ENCODE peak calls at places on chromosomes 3 and 15, in six cellular contexts. Y is A549; R is heart right ventricle; V is CD8-positive, alpha-beta T cell; A is lung; U is body of pancreas. F is an unnamed sample. For H3K4me1, the result is how much of the 10 kb centered on the place peaks cover.

GRCh38 chr15:65981837-65982696 is 112.8 kb downstream of the RAB11A start:
- DNase-seq in Y (no peak), R (no peak), U (peak), V (peak), A (peak), F (peak)

GRCh38 chr3:71872256-71872655 is 87.3 kb upstream of the PROK2 start:
- DNase-seq in R (no peak), U (no peak), V (no peak), A (no peak), Y (no peak), F (no peak)

GRCh38 chr15:61186905-61187865 is 41.9 kb downstream of the RORA start:
- DNase-seq in U (peak), V (no peak), A (peak), Y (no peak), R (peak), F (no peak)

GRCh38 chr15:88636654-88637053 is 2.2 kb upstream of the ISG20 start:
- DNase-seq in Y (no peak), U (no peak), R (no peak), A (no peak), V (no peak), F (no peak)

GRCh38 chr3:107976204-107976775 is 114.5 kb downstream of the CD47 start:
- DNase-seq in Y (no peak), A (no peak), V (no peak), R (no peak), U (no peak), F (no peak)

GRCh38 chr3:107911337-107912000 is 179.4 kb downstream of the CD47 start:
- DNase-seq in Y (no peak), U (no peak), A (no peak), R (no peak), V (no peak), F (no peak)

GRCh38 chr15:48785712-48786111 is 25.2 kb downstream of the CEP152 start:
- DNase-seq in Y (no peak), A (no peak), U (no peak), R (no peak), V (no peak), F (no peak)

GRCh38 chr15:89472785-89473256 is 23.6 kb downstream of the RHCG start:
- DNase-seq in V (peak), U (peak), A (no peak), Y (peak), R (no peak), F (peak)

GRCh38 chr3:64190517-64191515 is 34.5 kb downstream of the PRICKLE2 start:
- DNase-seq in A (no peak), U (no peak), R (no peak), Y (peak), V (no peak), F (no peak)

GRCh38 chr15:40274350-40275274 is 8.3 kb downstream of the ANKRD63 start:
- DNase-seq in A (peak), Y (peak), V (peak), R (peak), U (peak), F (peak)

GRCh38 chr15:34942363-34942762 is 27.2 kb downstream of the AQR start:
- DNase-seq in U (no peak), V (no peak), R (no peak), A (no peak), Y (no peak), F (no peak)

GRCh38 chr3:65721386-65721785 is 317.3 kb downstream of the MAGI1 start:
- DNase-seq in U (no peak), V (no peak), A (no peak), Y (no peak), R (no peak), F (no peak)

GRCh38 chr3:25856902-25857518 is 67.1 kb downstream of the OXSM start:
- DNase-seq in R (no peak), U (peak), V (no peak), Y (peak), A (no peak), F (peak)

GRCh38 chr3:42652251-42652610 is 1.3 kb upstream of the ZBTB47 start:
- DNase-seq in V (no peak), U (no peak), Y (no peak), A (no peak), R (no peak), F (no peak)

GRCh38 chr15:42155546-42156265 is 730 bp downstream of the PLA2G4F start:
- DNase-seq in U (peak), R (no peak), V (no peak), Y (no peak), A (no peak), F (peak)

GRCh38 chr3:57370331-57370730 is 77.8 kb upstream of the ASB14 start:
- DNase-seq in U (no peak), V (no peak), R (no peak), A (no peak), Y (no peak), F (no peak)

GRCh38 chr15:39666671-39667070 is 85.8 kb downstream of the THBS1 start:
- DNase-seq in A (no peak), R (no peak), V (no peak), Y (no peak), U (no peak), F (no peak)

GRCh38 chr15:50137330-50137761 is 18.3 kb upstream of the ATP8B4 start:
- DNase-seq in Y (peak), R (no peak), U (no peak), A (no peak), V (no peak), F (no peak)

GRCh38 chr15:72354496-72354895 is 21.3 kb downstream of the HEXA start:
- DNase-seq in Y (no peak), R (no peak), A (no peak), U (no peak), V (no peak), F (no peak)

GRCh38 chr3:141287326-141287725 is 55.7 kb downstream of the PXYLP1 start:
- DNase-seq in Y (no peak), U (no peak), A (no peak), V (no peak), R (no peak), F (no peak)

GRCh38 chr15:49247556-49248102 is 77.6 kb downstream of the GALK2 start:
- DNase-seq in V (no peak), Y (no peak), A (no peak), U (no peak), R (no peak), F (no peak)

GRCh38 chr15:40444741-40445140 is 4.0 kb downstream of the BAHD1 start:
- DNase-seq in V (no peak), R (no peak), U (no peak), A (no peak), Y (no peak), F (no peak)

GRCh38 chr3:13879946-13880810 is at the start of gene WNT7A:
- DNase-seq in A (no peak), Y (peak), U (no peak), R (no peak), V (peak), F (peak)

GRCh38 chr15:43102181-43102580 is 3.7 kb downstream of the UBR1 start:
- DNase-seq in R (no peak), V (no peak), A (no peak), U (no peak), Y (no peak), F (no peak)

GRCh38 chr3:191135175-191135574 is 63.9 kb upstream of the OSTN start:
- DNase-seq in V (no peak), U (no peak), R (no peak), Y (no peak), A (no peak), F (no peak)

GRCh38 chr3:172201136-172201989 is 162.0 kb downstream of the FNDC3B start:
- DNase-seq in R (peak), V (no peak), U (peak), A (peak), Y (peak), F (no peak)

GRCh38 chr15:68303134-68303533 is 25.6 kb downstream of the FEM1B start:
- DNase-seq in R (no peak), V (no peak), A (no peak), U (no peak), Y (no peak), F (no peak)

GRCh38 chr3:42265059-42265991 is 660 bp downstream of the CCK start:
- DNase-seq in V (no peak), Y (no peak), A (no peak), R (no peak), U (no peak), F (no peak)

GRCh38 chr15:25708391-25708790 is 154.7 kb downstream of the ATP10A start:
- DNase-seq in V (no peak), U (no peak), Y (no peak), A (no peak), R (no peak), F (no peak)

GRCh38 chr3:100697723-100698285 is 11.5 kb upstream of the TFG start:
- DNase-seq in V (no peak), A (no peak), R (no peak), Y (no peak), U (no peak), F (no peak)

GRCh38 chr15:92610101-92610520 is 45.5 kb downstream of the FAM174B start:
- DNase-seq in U (no peak), Y (no peak), A (no peak), V (no peak), R (no peak), F (peak)

GRCh38 chr15:92612891-92613290 is 42.7 kb downstream of the FAM174B start:
- DNase-seq in U (no peak), V (no peak), A (no peak), R (no peak), Y (no peak), F (no peak)

GRCh38 chr15:92611150-92611549 is 44.4 kb downstream of the FAM174B start:
- DNase-seq in A (no peak), R (no peak), U (no peak), Y (no peak), V (no peak), F (no peak)

GRCh38 chr15:92613841-92614240 is 41.7 kb downstream of the FAM174B start:
- DNase-seq in R (no peak), Y (no peak), V (no peak), A (no peak), U (no peak), F (no peak)

GRCh38 chr15:92611995-92612745 is 43.4 kb downstream of the FAM174B start:
- DNase-seq in A (no peak), Y (peak), V (no peak), R (no peak), U (no peak), F (no peak)
- H3K4me1 ChIP-seq in A (under half), Y (under half), V (under half), R (under half), U (under half), F (under half)

GRCh38 chr3:104263477-104263876 is 1103.2 kb upstream of the ALCAM start:
- DNase-seq in R (no peak), A (no peak), Y (no peak), U (no peak), V (no peak), F (no peak)

GRCh38 chr3:104257486-104257885 is 1109.2 kb upstream of the ALCAM start:
- DNase-seq in A (no peak), U (no peak), Y (no peak), R (no peak), V (no peak), F (no peak)
- TF ChIP-seq CTCF in A (no peak), U (no peak), Y (no peak), R (no peak), V (no peak), F (no peak)

GRCh38 chr3:134348524-134348923 is 25.7 kb downstream of the AMOTL2 start:
- DNase-seq in V (no peak), R (no peak), U (peak), Y (no peak), A (peak), F (no peak)

GRCh38 chr3:134351421-134351820 is 22.8 kb downstream of the AMOTL2 start:
- DNase-seq in R (no peak), U (no peak), A (no peak), V (no peak), Y (no peak), F (peak)

GRCh38 chr3:134352031-134352671 is 22.1 kb downstream of the AMOTL2 start:
- DNase-seq in R (no peak), U (peak), Y (no peak), V (no peak), A (peak), F (peak)

GRCh38 chr3:134350861-134351311 is 23.4 kb downstream of the AMOTL2 start:
- DNase-seq in R (no peak), Y (no peak), U (peak), V (no peak), A (peak), F (peak)

GRCh38 chr3:134350266-134350665 is 24.0 kb downstream of the AMOTL2 start:
- DNase-seq in R (no peak), U (no peak), A (no peak), V (no peak), Y (no peak), F (no peak)
- H3K4me1 ChIP-seq in R (half or more), U (half or more), A (under half), V (under half), Y (under half), F (half or more)

GRCh38 chr15:83118291-83118827 is 10.9 kb downstream of the TM6SF1 start:
- DNase-seq in Y (no peak), R (no peak), V (no peak), A (no peak), U (no peak), F (no peak)
- TF ChIP-seq CTCF in Y (no peak), R (no peak), V (no peak), A (no peak), U (no peak), F (no peak)

GRCh38 chr3:134494539-134494938 is 8.7 kb downstream of the CEP63 start:
- DNase-seq in R (no peak), A (no peak), U (no peak), Y (no peak), V (no peak), F (no peak)

GRCh38 chr3:134495980-134496379 is 10.1 kb downstream of the CEP63 start:
- DNase-seq in A (no peak), Y (no peak), V (no peak), R (no peak), U (no peak), F (no peak)

GRCh38 chr3:134496481-134497071 is 10.7 kb downstream of the CEP63 start:
- DNase-seq in R (no peak), U (no peak), V (no peak), Y (no peak), A (no peak), F (no peak)
- H3K4me1 ChIP-seq in R (under half), U (under half), V (under half), Y (under half), A (under half), F (under half)

GRCh38 chr3:45537596-45537959 is 57.0 kb upstream of the LIMD1 start:
- DNase-seq in V (no peak), R (no peak), Y (no peak), U (no peak), A (no peak), F (no peak)
- TF ChIP-seq CTCF in V (no peak), R (no peak), Y (no peak), U (no peak), A (no peak), F (no peak)

GRCh38 chr3:194431553-194431952 is 32.5 kb upstream of the GP5 start:
- DNase-seq in A (no peak), U (no peak), V (no peak), Y (no peak), R (no peak), F (no peak)

GRCh38 chr3:194439915-194440550 is 41.0 kb upstream of the GP5 start:
- DNase-seq in A (no peak), R (no peak), V (no peak), U (no peak), Y (no peak), F (peak)

DNA sequence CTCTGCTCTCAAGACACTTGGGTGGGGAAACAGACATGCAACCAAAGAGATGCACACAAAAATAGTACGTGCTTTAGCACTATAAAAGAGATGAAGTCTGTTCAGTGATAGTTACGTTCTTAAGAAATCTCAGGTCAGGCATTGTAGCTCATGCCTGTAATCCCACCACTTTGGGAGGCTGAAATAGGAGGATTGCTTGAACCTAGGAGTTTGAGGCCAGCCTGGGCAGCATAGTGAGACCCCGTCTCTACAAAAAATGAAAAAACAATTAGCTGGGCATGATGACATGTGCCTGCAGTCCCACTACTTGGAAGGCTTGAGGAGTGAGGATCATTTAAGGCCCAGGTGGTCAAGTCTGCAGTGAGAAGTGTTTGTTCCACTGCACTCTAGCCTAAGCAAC is 35.4 kb upstream of the GP5 start:
- DNase-seq in A (no peak), Y (no peak), R (no peak), U (no peak), V (no peak), F (no peak)
- H3K4me1 ChIP-seq in A (under half), Y (under half), R (under half), U (under half), V (under half), F (under half)

GRCh38 chr3:30520695-30521094 is 85.7 kb upstream of the TGFBR2 start:
- DNase-seq in R (no peak), V (no peak), U (no peak), A (no peak), Y (no peak), F (no peak)

GRCh38 chr3:30516238-30516637 is 90.2 kb upstream of the TGFBR2 start:
- DNase-seq in U (no peak), Y (no peak), A (no peak), V (no peak), R (no peak), F (no peak)

GRCh38 chr3:30521156-30521555 is 85.2 kb upstream of the TGFBR2 start:
- DNase-seq in Y (no peak), R (no peak), A (no peak), V (no peak), U (no peak), F (no peak)

GRCh38 chr3:30518201-30518864 is 88.1 kb upstream of the TGFBR2 start:
- DNase-seq in V (no peak), U (peak), R (no peak), A (peak), Y (peak), F (no peak)

DNA sequence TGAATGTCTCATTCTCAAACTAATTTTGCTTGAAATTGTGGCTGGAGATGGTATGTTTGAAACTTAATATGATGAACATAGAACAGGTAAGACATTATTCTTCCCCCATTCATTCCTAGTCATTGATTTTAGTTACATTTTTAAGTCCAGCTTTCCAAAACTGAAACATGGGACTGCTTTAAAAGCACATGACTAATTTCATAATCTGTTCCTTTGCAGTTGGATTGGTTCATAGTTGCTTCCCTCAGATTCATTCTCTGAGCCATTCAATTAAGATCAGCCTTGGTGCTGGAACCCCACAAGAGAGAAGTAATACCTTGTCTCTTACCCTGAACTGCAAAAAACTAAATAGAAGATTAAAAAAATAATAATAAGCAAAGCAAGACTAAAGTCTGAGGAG is 87.5 kb upstream of the TGFBR2 start:
- DNase-seq in V (no peak), A (no peak), Y (no peak), U (no peak), R (no peak), F (no peak)
- TF ChIP-seq CTCF in V (no peak), A (no peak), Y (no peak), U (no peak), R (no peak), F (no peak)

GRCh38 chr3:127587876-127588275 is 2.7 kb downstream of the TPRA1 start:
- DNase-seq in A (no peak), Y (no peak), R (no peak), V (no peak), U (no peak), F (no peak)
- H3K4me1 ChIP-seq in A (under half), Y (under half), R (half or more), V (under half), U (half or more), F (under half)

F was measured in Caco-2.